ENCODE peak calls at places on chromosomes 2 and 18, in nine cellular contexts. K is CMK; T is glutamatergic neuron; S is right atrium auricular region; G is NCI-H2029; F is NCI-H1105 treated with DMSO at 0.1 percent for 48 hours; J is activated naive CD4-positive, alpha-beta T cell; Y is fibroblast of the aortic adventitia; V is CD4-positive, alpha-beta memory T cell. B is an unnamed sample.

GRCh38 chr2:55581875-55582547 is 35.4 kb downstream of the PPP4R3B start:
- DNase-seq in J (no peak), G (no peak), K (no peak), F (no peak), S (no peak), Y (peak), T (no peak), V (no peak), B (no peak)

GRCh38 chr2:200042944-200043343 is 87.6 kb downstream of the MAIP1 start:
- DNase-seq in F (no peak), G (no peak), K (no peak), S (no peak), J (no peak), V (no peak), T (no peak), Y (peak), B (no peak)

GRCh38 chr2:33552758-33553461 is 46.2 kb downstream of the FAM98A start:
- DNase-seq in V (no peak), K (no peak), J (no peak), T (no peak), Y (no peak), G (no peak), S (no peak), F (no peak), B (no peak)

GRCh38 chr18:39872566-39872965 is 2082.5 kb upstream of the PIK3C3 start:
- DNase-seq in F (peak), G (no peak), V (no peak), T (no peak), J (no peak), S (no peak), Y (no peak), K (no peak), B (no peak)

GRCh38 chr18:45415614-45416013 is 199.7 kb upstream of the SLC14A2 start:
- DNase-seq in Y (no peak), S (no peak), F (no peak), J (no peak), T (no peak), K (no peak), V (no peak), G (peak), B (no peak)

GRCh38 chr18:54119524-54120019 is 104.9 kb downstream of the MBD2 start:
- DNase-seq in K (no peak), J (no peak), G (peak), F (peak), T (no peak), S (no peak), V (peak), Y (peak), B (no peak)

GRCh38 chr2:129428086-129428660 is 551.3 kb upstream of the RAB6C start:
- DNase-seq in S (no peak), G (no peak), T (no peak), K (no peak), F (no peak), Y (no peak), V (no peak), J (no peak), B (no peak)

GRCh38 chr2:240557808-240558207 is at the start of gene ANKMY1:
- DNase-seq in G (peak), S (no peak), F (no peak), V (peak), Y (peak), K (no peak), J (no peak), T (peak), B (no peak)

GRCh38 chr2:41410011-41410410 is 637.8 kb upstream of the PKDCC start:
- DNase-seq in K (no peak), Y (no peak), G (no peak), S (no peak), F (peak), V (no peak), J (no peak), T (no peak), B (no peak)

GRCh38 chr2:98730053-98730850 is 680 bp downstream of the MGAT4A start:
- DNase-seq in V (peak), F (peak), T (peak), K (no peak), J (peak), S (peak), G (peak), Y (peak), B (peak)

B was measured in breast epithelium.